ENCODE peak calls at places on chromosomes 4 and X, in five cellular contexts. I, X, H, G and S are unnamed samples.

GRCh38 chr4:14560577-14560976 is 441.7 kb upstream of the CPEB2 start:
- DNase-seq in X (no peak), H (no peak), G (no peak), I (no peak), S (no peak)

GRCh38 chr4:183504930-183505555 is at the start of gene ING2:
- DNase-seq in I (no peak), G (no peak), X (no peak), H (peak), S (no peak)

GRCh38 chr4:168063031-168063430 is 29.3 kb upstream of the ANXA10 start:
- DNase-seq in I (no peak), G (no peak), X (no peak), H (no peak), S (no peak)

GRCh38 chrX:153703036-153703370 is 15.3 kb downstream of the SLC6A8 start:
- DNase-seq in H (no peak), X (peak), I (peak), G (peak), S (peak)

GRCh38 chr4:159434496-159435241 is 331.8 kb downstream of the RAPGEF2 start:
- DNase-seq in G (peak), X (no peak), I (no peak), H (no peak), S (peak)

GRCh38 chr4:2384245-2384644 is 34.2 kb downstream of the ZFYVE28 start:
- DNase-seq in X (no peak), I (no peak), H (no peak), G (no peak), S (no peak)

GRCh38 chrX:19532709-19533108 is 17.4 kb upstream of the MAP3K15 start:
- DNase-seq in G (no peak), X (no peak), H (no peak), I (no peak), S (no peak)

GRCh38 chr4:100738388-100739165 is 220.8 kb upstream of the EMCN start:
- DNase-seq in H (no peak), G (peak), I (peak), X (no peak), S (peak)

GRCh38 chr4:70778888-70779422 is 57.2 kb downstream of the RUFY3 start:
- DNase-seq in G (no peak), H (no peak), I (peak), X (no peak), S (peak)

GRCh38 chr4:100494166-100494565 is 23.7 kb downstream of the EMCN start:
- DNase-seq in G (no peak), X (no peak), H (no peak), I (no peak), S (peak)

GRCh38 chr4:174505012-174505411 is 17.3 kb downstream of the HPGD start:
- DNase-seq in I (no peak), H (no peak), X (no peak), G (no peak), S (no peak)

GRCh38 chr4:146338512-146338911 is 124.2 kb downstream of the REELD1 start:
- DNase-seq in G (no peak), H (no peak), I (no peak), X (no peak), S (peak)
- TF ChIP-seq CTCF in G (peak), H (no peak), I (no peak), X (no peak), S (peak)

DNA sequence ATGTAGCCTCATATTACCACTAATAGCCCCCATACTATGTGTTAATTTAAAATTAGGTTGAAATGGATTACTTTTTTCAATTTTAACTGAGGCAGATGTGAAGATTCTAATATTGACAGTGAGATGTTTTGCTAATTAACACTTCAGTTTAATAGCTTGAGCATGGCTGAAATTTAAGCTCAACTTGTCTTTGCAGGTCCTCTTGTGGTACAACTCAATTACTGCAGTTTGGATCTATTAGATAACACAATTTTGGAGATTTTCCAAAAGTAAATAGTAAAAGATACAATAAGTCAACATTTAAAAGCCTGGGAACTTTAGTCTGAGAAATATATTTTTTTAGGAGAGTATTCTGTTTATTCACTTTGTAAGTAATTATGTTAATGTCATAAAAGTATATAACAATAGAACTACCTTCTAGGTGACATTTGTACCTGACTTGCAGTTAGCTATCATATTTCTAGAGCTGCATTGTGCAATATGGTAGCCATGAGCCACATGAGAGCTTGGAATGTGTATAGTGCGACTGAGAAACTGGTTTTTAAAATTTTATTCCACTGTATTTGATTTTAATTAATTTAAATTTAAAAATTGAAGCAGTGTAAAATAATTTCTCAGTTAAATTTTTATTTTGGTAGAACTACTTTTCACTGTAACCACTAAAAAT is 73.1 kb upstream of the FMR1 start:
- DNase-seq in G (no peak), X (no peak), I (no peak), H (no peak), S (no peak)
- TF ChIP-seq CTCF in G (peak), X (no peak), I (no peak), H (no peak), S (no peak)

GRCh38 chrX:122363112-122363511 is 821.0 kb upstream of the GRIA3 start:
- DNase-seq in X (no peak), I (no peak), H (no peak), G (no peak), S (no peak)
- TF ChIP-seq CTCF in X (no peak), I (no peak), H (no peak), G (no peak), S (no peak)

DNA sequence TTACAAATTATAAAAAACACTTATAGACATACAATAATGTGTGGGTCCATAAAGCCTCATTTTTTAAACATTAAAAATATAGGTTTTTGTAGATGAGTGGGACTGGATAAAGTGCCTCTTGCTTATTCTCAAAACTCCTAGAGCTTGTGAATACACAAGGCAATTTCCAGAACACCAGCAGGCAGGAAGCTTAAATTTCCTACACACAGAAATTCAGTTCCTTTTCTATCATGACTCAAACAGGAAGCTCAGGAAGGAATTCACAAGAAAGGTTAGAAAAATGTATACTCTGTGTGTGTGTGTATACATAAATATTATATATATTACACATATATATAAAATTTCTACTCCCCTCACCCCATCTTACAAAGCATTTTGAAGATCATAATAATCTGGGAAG is 11.3 kb downstream of the MAGEB6 start:
- DNase-seq in X (no peak), G (no peak), I (no peak), H (no peak), S (no peak)
- TF ChIP-seq CTCF in X (no peak), G (no peak), I (no peak), H (no peak), S (no peak)

DNA sequence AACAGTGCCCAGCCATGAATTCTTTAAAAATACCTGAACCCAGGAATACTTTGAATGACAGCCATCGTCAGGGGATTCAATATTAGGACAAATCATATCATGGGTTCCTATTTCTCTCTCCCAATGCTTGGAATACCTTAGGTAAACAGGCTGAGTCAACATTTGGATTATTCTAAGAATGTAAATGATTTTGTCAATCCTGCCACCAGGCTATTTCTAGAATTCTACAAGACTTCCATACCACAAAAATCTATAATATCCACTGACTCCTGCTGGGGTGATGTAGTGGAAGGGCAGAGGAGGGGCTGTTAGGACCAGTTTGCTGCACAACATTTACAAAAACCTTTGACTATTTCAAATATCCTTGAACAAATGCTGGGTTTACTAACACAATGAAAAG is 65.2 kb downstream of the IGFBP7 start:
- DNase-seq in I (no peak), G (peak), X (no peak), H (no peak), S (peak)
- TF ChIP-seq CTCF in I (no peak), G (no peak), X (no peak), H (no peak), S (no peak)

GRCh38 chr4:21184788-21185187 is 484.5 kb downstream of the PACRGL start:
- DNase-seq in X (no peak), H (no peak), G (peak), I (no peak), S (no peak)
- TF ChIP-seq CTCF in X (no peak), H (no peak), G (peak), I (no peak), S (no peak)

GRCh38 chrX:131626681-131627296 is 82.9 kb downstream of the OR13H1 start:
- DNase-seq in I (no peak), G (peak), H (no peak), X (no peak), S (peak)
- TF ChIP-seq CTCF in I (no peak), G (peak), H (no peak), X (no peak), S (no peak)